ENCODE peak calls at places on chromosome 4, in four cellular contexts. X, W, O and U are unnamed samples.

GRCh38 chr4:168257663-168258235 is 60.8 kb downstream of the DDX60 start:
- DNase-seq in X (no peak), W (no peak), O (no peak), U (no peak)

GRCh38 chr4:166012129-166013078 is 139.4 kb downstream of the TLL1 start:
- DNase-seq in X (no peak), W (no peak), O (no peak), U (no peak)

GRCh38 chr4:77959566-77960338 is 97.1 kb downstream of the MRPL1 start:
- DNase-seq in X (no peak), W (peak), O (no peak), U (no peak)

GRCh38 chr4:87555751-87556619 is 26.8 kb upstream of the SPARCL1 start:
- DNase-seq in X (no peak), W (no peak), O (no peak), U (no peak)

GRCh38 chr4:44237643-44238042 is 211.0 kb downstream of the KCTD8 start:
- DNase-seq in X (no peak), W (no peak), O (no peak), U (no peak)

GRCh38 chr4:102849579-102850104 is 19.1 kb upstream of the CISD2 start:
- DNase-seq in X (no peak), W (no peak), O (no peak), U (no peak)

GRCh38 chr4:104964387-104965175 is 182.1 kb upstream of the TET2 start:
- DNase-seq in X (no peak), W (no peak), O (no peak), U (no peak)

GRCh38 chr4:183659919-183660318 is 826 bp downstream of the TRAPPC11 start:
- DNase-seq in X (no peak), W (no peak), O (no peak), U (no peak)

GRCh38 chr4:89006307-89006706 is 50.7 kb downstream of the FAM13A start:
- DNase-seq in X (no peak), W (no peak), O (no peak), U (no peak)

GRCh38 chr4:2244947-2245786 is 3.2 kb upstream of the HAUS3 start:
- DNase-seq in X (no peak), W (peak), O (no peak), U (no peak)

GRCh38 chr4:53459548-53459947 is 82.1 kb downstream of the FIP1L1 start:
- DNase-seq in X (no peak), W (no peak), O (no peak), U (no peak)

GRCh38 chr4:61520688-61521160 is 320.6 kb downstream of the ADGRL3 start:
- DNase-seq in X (no peak), W (no peak), O (no peak), U (no peak)

GRCh38 chr4:6461301-6462165 is 10.9 kb downstream of the PPP2R2C start:
- DNase-seq in X (no peak), W (no peak), O (no peak), U (no peak)

GRCh38 chr4:11700751-11701226 is 272.1 kb upstream of the HS3ST1 start:
- DNase-seq in X (no peak), W (no peak), O (no peak), U (no peak)

GRCh38 chr4:147916351-147916750 is 184.5 kb downstream of the ARHGAP10 start:
- DNase-seq in X (no peak), W (no peak), O (no peak), U (no peak)

GRCh38 chr4:108874806-108875205 is 112.0 kb upstream of the ETNPPL start:
- DNase-seq in X (no peak), W (no peak), O (no peak), U (no peak)

GRCh38 chr4:23234716-23235115 is 542.0 kb downstream of the GBA3 start:
- DNase-seq in X (no peak), W (no peak), O (no peak), U (no peak)

GRCh38 chr4:15689540-15689939 is 7.9 kb downstream of the FAM200B start:
- DNase-seq in X (no peak), W (no peak), O (no peak), U (no peak)

GRCh38 chr4:77473509-77473908 is 132.1 kb upstream of the CXCL13 start:
- DNase-seq in X (no peak), W (peak), O (no peak), U (no peak)

GRCh38 chr4:8871417-8872401 is at the start of gene HMX1:
- DNase-seq in X (peak), W (peak), O (no peak), U (peak)